ENCODE peak calls at places on chromosomes 6 and 20, in seven cellular contexts. One of them, this sample, is unnamed.
A peak's percentile ranks its signal among the peaks of the same experiment; 100 is the strongest.

GRCh38 chr6:106381871-106382270 is 21.4 kb downstream of the CRYBG1 start:
- DNase-seq in A673: peak; percentile 31
- DNase-seq in heart left ventricle: no peak
- DNase-seq in sigmoid colon: no peak
- DNase-seq in BJ: no peak
- DNase-seq in fibroblast of lung: no peak
- DNase-seq in GM12865: peak; percentile 4
- DNase-seq in this sample: no peak

GRCh38 chr6:15320683-15321082 is 74.8 kb downstream of the JARID2 start:
- DNase-seq in BJ: no peak
- DNase-seq in sigmoid colon: no peak
- DNase-seq in heart left ventricle: no peak
- DNase-seq in fibroblast of lung: peak; percentile 53
- DNase-seq in A673: no peak
- DNase-seq in GM12865: no peak
- DNase-seq in this sample: no peak

GRCh38 chr20:57901526-57901925 is 191.7 kb upstream of the PMEPA1 start:
- DNase-seq in fibroblast of lung: no peak
- DNase-seq in GM12865: no peak
- DNase-seq in BJ: no peak
- DNase-seq in heart left ventricle: no peak
- DNase-seq in sigmoid colon: no peak
- DNase-seq in A673: no peak
- DNase-seq in this sample: no peak

GRCh38 chr6:4350571-4351505 is 215.5 kb upstream of the ECI2 start:
- DNase-seq in fibroblast of lung: peak; percentile 67
- DNase-seq in heart left ventricle: peak; percentile 55
- DNase-seq in BJ: no peak
- DNase-seq in A673: no peak
- DNase-seq in GM12865: no peak
- DNase-seq in sigmoid colon: no peak
- DNase-seq in this sample: no peak

GRCh38 chr6:54835176-54835575 is 11.4 kb upstream of the FAM83B start:
- DNase-seq in fibroblast of lung: no peak
- DNase-seq in heart left ventricle: no peak
- DNase-seq in BJ: no peak
- DNase-seq in sigmoid colon: no peak
- DNase-seq in GM12865: no peak
- DNase-seq in A673: no peak
- DNase-seq in this sample: no peak

GRCh38 chr6:99013145-99013544 is 65.4 kb upstream of the FBXL4 start:
- DNase-seq in heart left ventricle: no peak
- DNase-seq in A673: peak; percentile 2
- DNase-seq in fibroblast of lung: peak; percentile 81
- DNase-seq in BJ: peak; percentile 62
- DNase-seq in GM12865: no peak
- DNase-seq in sigmoid colon: no peak
- DNase-seq in this sample: peak; percentile 88

GRCh38 chr6:90440586-90441338 is 144.1 kb upstream of the BACH2 start:
- DNase-seq in A673: no peak
- DNase-seq in GM12865: no peak
- DNase-seq in sigmoid colon: no peak
- DNase-seq in fibroblast of lung: no peak
- DNase-seq in BJ: no peak
- DNase-seq in heart left ventricle: no peak
- DNase-seq in this sample: no peak

GRCh38 chr20:61980647-61981583 is 84.8 kb downstream of the TAF4 start:
- DNase-seq in A673: no peak
- DNase-seq in BJ: no peak
- DNase-seq in sigmoid colon: no peak
- DNase-seq in GM12865: peak; percentile 24
- DNase-seq in fibroblast of lung: peak; percentile 8
- DNase-seq in heart left ventricle: peak; percentile 57
- DNase-seq in this sample: no peak

GRCh38 chr6:20640181-20640580 is 105.9 kb downstream of the CDKAL1 start:
- DNase-seq in GM12865: no peak
- DNase-seq in fibroblast of lung: no peak
- DNase-seq in A673: no peak
- DNase-seq in sigmoid colon: no peak
- DNase-seq in BJ: no peak
- DNase-seq in heart left ventricle: no peak
- DNase-seq in this sample: no peak

GRCh38 chr6:161750677-161751076 is 476.8 kb upstream of the AGPAT4 start:
- DNase-seq in A673: no peak
- DNase-seq in heart left ventricle: no peak
- DNase-seq in GM12865: no peak
- DNase-seq in BJ: no peak
- DNase-seq in fibroblast of lung: no peak
- DNase-seq in sigmoid colon: no peak
- DNase-seq in this sample: no peak

GRCh38 chr6:51959744-51960383 is 127.5 kb downstream of the PKHD1 start:
- DNase-seq in heart left ventricle: peak; percentile 52
- DNase-seq in fibroblast of lung: peak; percentile 60
- DNase-seq in GM12865: peak; percentile 81
- DNase-seq in A673: peak; percentile 79
- DNase-seq in sigmoid colon: peak; percentile 70
- DNase-seq in BJ: peak; percentile 5
- DNase-seq in this sample: peak; percentile 15

GRCh38 chr6:99467509-99468106 is 42.5 kb upstream of the PNISR start:
- DNase-seq in sigmoid colon: no peak
- DNase-seq in GM12865: peak; percentile 30
- DNase-seq in fibroblast of lung: peak; percentile 52
- DNase-seq in BJ: no peak
- DNase-seq in A673: peak; percentile 48
- DNase-seq in heart left ventricle: no peak
- DNase-seq in this sample: no peak

GRCh38 chr6:41257369-41258195 is 28.9 kb downstream of the TREM1 start:
- DNase-seq in A673: peak; percentile 96
- DNase-seq in sigmoid colon: peak; percentile 73
- DNase-seq in heart left ventricle: no peak
- DNase-seq in BJ: peak; percentile 35
- DNase-seq in fibroblast of lung: peak; percentile 69
- DNase-seq in GM12865: no peak
- DNase-seq in this sample: peak; percentile 39

GRCh38 chr6:33896391-33897192 is 92.8 kb upstream of the MLN start:
- DNase-seq in heart left ventricle: no peak
- DNase-seq in fibroblast of lung: peak; percentile 3
- DNase-seq in sigmoid colon: no peak
- DNase-seq in BJ: no peak
- DNase-seq in GM12865: no peak
- DNase-seq in A673: no peak
- DNase-seq in this sample: no peak

GRCh38 chr6:112822769-112823168 is 475.6 kb downstream of the RFPL4B start:
- DNase-seq in sigmoid colon: no peak
- DNase-seq in A673: no peak
- DNase-seq in fibroblast of lung: no peak
- DNase-seq in GM12865: no peak
- DNase-seq in heart left ventricle: no peak
- DNase-seq in BJ: no peak
- DNase-seq in this sample: no peak

GRCh38 chr6:137680678-137681346 is 186.2 kb upstream of the TNFAIP3 start:
- DNase-seq in GM12865: peak; percentile 60
- DNase-seq in sigmoid colon: no peak
- DNase-seq in heart left ventricle: no peak
- DNase-seq in BJ: no peak
- DNase-seq in fibroblast of lung: peak; percentile 72
- DNase-seq in A673: no peak
- DNase-seq in this sample: no peak

GRCh38 chr6:2940010-2940850 is 31.1 kb downstream of the SERPINB6 start:
- DNase-seq in sigmoid colon: no peak
- DNase-seq in heart left ventricle: no peak
- DNase-seq in BJ: no peak
- DNase-seq in fibroblast of lung: no peak
- DNase-seq in GM12865: peak; percentile 99
- DNase-seq in A673: no peak
- DNase-seq in this sample: no peak

GRCh38 chr20:2911200-2911599 is 37.9 kb downstream of the PTPRA start:
- DNase-seq in BJ: no peak
- DNase-seq in heart left ventricle: no peak
- DNase-seq in A673: no peak
- DNase-seq in sigmoid colon: no peak
- DNase-seq in fibroblast of lung: no peak
- DNase-seq in GM12865: peak; percentile 14
- DNase-seq in this sample: no peak

GRCh38 chr20:21101453-21102251 is 4.5 kb downstream of the LINC00237 start:
- DNase-seq in heart left ventricle: peak; percentile 26
- DNase-seq in BJ: no peak
- DNase-seq in GM12865: peak; percentile 15
- DNase-seq in A673: peak; percentile 33
- DNase-seq in fibroblast of lung: no peak
- DNase-seq in sigmoid colon: no peak
- DNase-seq in this sample: no peak

GRCh38 chr6:118813795-118814194 is 80.2 kb upstream of the ASF1A start:
- DNase-seq in A673: no peak
- DNase-seq in heart left ventricle: no peak
- DNase-seq in sigmoid colon: no peak
- DNase-seq in BJ: no peak
- DNase-seq in GM12865: no peak
- DNase-seq in fibroblast of lung: peak; percentile 45
- DNase-seq in this sample: peak; percentile 48

GRCh38 chr6:118812972-118813371 is 81.0 kb upstream of the ASF1A start:
- DNase-seq in sigmoid colon: no peak
- DNase-seq in GM12865: no peak
- DNase-seq in BJ: no peak
- DNase-seq in A673: no peak
- DNase-seq in fibroblast of lung: peak; percentile 48
- DNase-seq in heart left ventricle: no peak
- DNase-seq in this sample: no peak

GRCh38 chr6:118810420-118811027 is 83.4 kb upstream of the ASF1A start:
- DNase-seq in A673: no peak
- DNase-seq in GM12865: peak; percentile 80
- DNase-seq in fibroblast of lung: no peak
- DNase-seq in sigmoid colon: no peak
- DNase-seq in heart left ventricle: no peak
- DNase-seq in BJ: no peak
- DNase-seq in this sample: no peak

GRCh38 chr6:118815495-118815894 is 78.5 kb upstream of the ASF1A start:
- DNase-seq in A673: no peak
- DNase-seq in GM12865: no peak
- DNase-seq in fibroblast of lung: no peak
- DNase-seq in heart left ventricle: no peak
- DNase-seq in BJ: no peak
- DNase-seq in sigmoid colon: no peak
- DNase-seq in this sample: no peak
- H3K4me3 ChIP-seq in A673: no peak overlapping the region
- H3K4me3 ChIP-seq in GM12865: no peak overlapping the region
- H3K4me3 ChIP-seq in fibroblast of lung: no peak overlapping the region
- H3K4me3 ChIP-seq in heart left ventricle: no peak overlapping the region
- H3K4me3 ChIP-seq in BJ: no peak overlapping the region
- H3K4me3 ChIP-seq in sigmoid colon: no peak overlapping the region
- H3K4me3 ChIP-seq in this sample: no peak overlapping the region

GRCh38 chr20:37331060-37331857 is 14.7 kb upstream of the SRC start:
- DNase-seq in fibroblast of lung: no peak
- DNase-seq in A673: no peak
- DNase-seq in GM12865: no peak
- DNase-seq in sigmoid colon: no peak
- DNase-seq in heart left ventricle: no peak
- DNase-seq in BJ: no peak
- DNase-seq in this sample: no peak
- H3K4me3 ChIP-seq in fibroblast of lung: no peak overlapping the region
- H3K4me3 ChIP-seq in A673: no peak overlapping the region
- H3K4me3 ChIP-seq in GM12865: no peak overlapping the region
- H3K4me3 ChIP-seq in sigmoid colon: no peak overlapping the region
- H3K4me3 ChIP-seq in heart left ventricle: no peak overlapping the region
- H3K4me3 ChIP-seq in BJ: no peak overlapping the region
- H3K4me3 ChIP-seq in this sample: no peak overlapping the region

GRCh38 chr6:25137497-25137896 is 141.7 kb upstream of the CARMIL1 start:
- DNase-seq in BJ: no peak
- DNase-seq in A673: no peak
- DNase-seq in fibroblast of lung: no peak
- DNase-seq in GM12865: peak; percentile 48
- DNase-seq in sigmoid colon: no peak
- DNase-seq in heart left ventricle: no peak
- DNase-seq in this sample: no peak
- H3K4me3 ChIP-seq in BJ: peak overlapping the region; percentile 33
- H3K4me3 ChIP-seq in A673: no peak overlapping the region
- H3K4me3 ChIP-seq in fibroblast of lung: peak overlapping the region; percentile 42
- H3K4me3 ChIP-seq in GM12865: peak overlapping the region; percentile 60
- H3K4me3 ChIP-seq in sigmoid colon: peak overlapping the region; percentile 44
- H3K4me3 ChIP-seq in heart left ventricle: peak overlapping the region; percentile 51
- H3K4me3 ChIP-seq in this sample: no peak overlapping the region

GRCh38 chr20:52974155-52974554 is 2.0 kb downstream of the TSHZ2 start:
- DNase-seq in BJ: no peak
- DNase-seq in fibroblast of lung: no peak
- DNase-seq in A673: no peak
- DNase-seq in heart left ventricle: no peak
- DNase-seq in GM12865: peak; percentile 35
- DNase-seq in sigmoid colon: no peak
- DNase-seq in this sample: no peak
- H3K4me3 ChIP-seq in BJ: no peak overlapping the region
- H3K4me3 ChIP-seq in fibroblast of lung: no peak overlapping the region
- H3K4me3 ChIP-seq in A673: peak overlapping the region; percentile 63
- H3K4me3 ChIP-seq in heart left ventricle: peak overlapping the region; percentile 56
- H3K4me3 ChIP-seq in GM12865: no peak overlapping the region
- H3K4me3 ChIP-seq in sigmoid colon: peak overlapping the region; percentile 46
- H3K4me3 ChIP-seq in this sample: peak overlapping the region; percentile 57